ENCODE peak calls at places on chromosomes 6 and 20, in eight cellular contexts. X is NB4, F is A549, Z is bronchial epithelial cell, P is uterus, S is heart left ventricle, T is fibroblast of mammary gland, L is GM23338. J is an unnamed sample.

GRCh38 chr6:45946352-45946751 is 69.3 kb downstream of the CLIC5 start:
- DNase-seq in T (peak), S (peak), F (peak), X (peak), L (peak), P (peak), Z (no peak), J (no peak)

GRCh38 chr20:40677343-40677924 is 11.6 kb downstream of the MAFB start:
- DNase-seq in L (no peak), F (no peak), X (no peak), T (no peak), S (no peak), P (no peak), Z (no peak), J (no peak)

GRCh38 chr6:17281497-17282481 is 628 bp downstream of the RBM24 start:
- DNase-seq in F (no peak), T (no peak), Z (no peak), L (peak), P (peak), S (no peak), X (no peak), J (no peak)

GRCh38 chr20:18466574-18466893 is 296 bp downstream of the DZANK1 start:
- DNase-seq in L (no peak), T (no peak), X (no peak), S (no peak), F (no peak), Z (no peak), P (no peak), J (no peak)

GRCh38 chr6:118581489-118581959 is 33.4 kb downstream of the PLN start:
- DNase-seq in P (no peak), S (no peak), L (no peak), T (peak), F (no peak), Z (peak), X (peak), J (no peak)

GRCh38 chr6:75275067-75275466 is 9.5 kb downstream of the TMEM30A start:
- DNase-seq in F (peak), S (no peak), P (no peak), T (peak), X (no peak), Z (peak), L (no peak), J (no peak)

GRCh38 chr6:55617272-55617671 is 38.3 kb upstream of the HMGCLL1 start:
- DNase-seq in T (peak), L (peak), F (peak), P (no peak), X (peak), S (no peak), Z (peak), J (peak)

GRCh38 chr6:110325197-110325596 is 33.0 kb downstream of the METTL24 start:
- DNase-seq in L (no peak), S (no peak), F (no peak), T (peak), P (peak), X (no peak), Z (peak), J (peak)

GRCh38 chr20:49186535-49187329 is 1.4 kb downstream of the STAU1 start:
- DNase-seq in F (peak), X (peak), T (peak), L (peak), P (peak), Z (peak), S (peak), J (no peak)

GRCh38 chr6:53250761-53251672 is 97.7 kb downstream of the ELOVL5 start:
- DNase-seq in Z (peak), S (no peak), X (no peak), L (no peak), P (no peak), T (peak), F (no peak), J (no peak)

GRCh38 chr20:52972190-52972937 is at the start of gene TSHZ2:
- DNase-seq in F (peak), T (peak), P (peak), S (peak), X (no peak), L (no peak), Z (peak), J (no peak)

GRCh38 chr20:48465271-48465670 is 362.5 kb downstream of the PREX1 start:
- DNase-seq in L (no peak), F (no peak), S (no peak), P (no peak), T (no peak), X (no peak), Z (no peak), J (no peak)

GRCh38 chr6:110255356-110255755 is 75.1 kb downstream of the CDC40 start:
- DNase-seq in Z (peak), P (no peak), X (peak), L (peak), S (no peak), F (peak), T (peak), J (no peak)

GRCh38 chr6:113654396-113654795 is 202.7 kb upstream of the MARCKS start:
- DNase-seq in T (peak), Z (peak), P (no peak), F (peak), X (no peak), L (no peak), S (peak), J (no peak)

GRCh38 chr6:25369450-25370086 is 90.4 kb downstream of the CARMIL1 start:
- DNase-seq in X (no peak), F (no peak), L (peak), P (no peak), T (peak), S (no peak), Z (peak), J (peak)

GRCh38 chr6:70289299-70289698 is 13.6 kb downstream of the COL9A1 start:
- DNase-seq in P (no peak), F (peak), Z (no peak), X (peak), T (no peak), S (no peak), L (peak), J (no peak)

GRCh38 chr6:169263836-169264608 is 10.4 kb upstream of the THBS2 start:
- DNase-seq in T (peak), X (no peak), S (peak), Z (peak), P (no peak), L (no peak), F (no peak), J (peak)

GRCh38 chr6:115908906-115909559 is 151.7 kb downstream of the FRK start:
- DNase-seq in X (no peak), P (no peak), T (no peak), F (no peak), L (no peak), Z (no peak), S (no peak), J (no peak)

GRCh38 chr6:119289651-119290050 is 59.9 kb downstream of the MAN1A1 start:
- DNase-seq in S (no peak), L (no peak), P (no peak), F (no peak), T (no peak), Z (no peak), X (no peak), J (peak)

GRCh38 chr6:75402296-75402695 is 91.3 kb downstream of the FILIP1 start:
- DNase-seq in S (peak), F (no peak), Z (peak), L (no peak), T (peak), P (peak), X (no peak), J (no peak)

GRCh38 chr6:169824848-169825557 is 73.6 kb downstream of the ERMARD start:
- DNase-seq in T (no peak), S (no peak), Z (no peak), X (no peak), P (no peak), F (no peak), L (no peak), J (no peak)

GRCh38 chr20:40654876-40655275 is 34.2 kb downstream of the MAFB start:
- DNase-seq in P (no peak), L (no peak), T (peak), Z (no peak), X (no peak), F (no peak), S (peak), J (no peak)

GRCh38 chr20:9912858-9913434 is 74.1 kb upstream of the PAK5 start:
- DNase-seq in L (peak), T (peak), P (peak), X (peak), Z (peak), S (peak), F (peak), J (peak)

GRCh38 chr20:57610261-57610952 is 9.8 kb downstream of the ZBP1 start:
- DNase-seq in T (no peak), Z (no peak), X (no peak), P (no peak), S (no peak), L (no peak), F (no peak), J (no peak)

GRCh38 chr20:44142416-44142815 is 44.6 kb downstream of the JPH2 start:
- DNase-seq in F (no peak), T (peak), Z (no peak), L (no peak), X (peak), S (no peak), P (peak), J (no peak)

GRCh38 chr20:12984069-12984765 is 24.6 kb upstream of the SPTLC3 start:
- DNase-seq in P (no peak), F (no peak), Z (no peak), L (no peak), S (no peak), X (no peak), T (no peak), J (no peak)

GRCh38 chr6:84441456-84441855 is 214.0 kb upstream of the CEP162 start:
- DNase-seq in L (no peak), S (no peak), Z (no peak), X (no peak), T (peak), F (no peak), P (no peak), J (no peak)

DNA sequence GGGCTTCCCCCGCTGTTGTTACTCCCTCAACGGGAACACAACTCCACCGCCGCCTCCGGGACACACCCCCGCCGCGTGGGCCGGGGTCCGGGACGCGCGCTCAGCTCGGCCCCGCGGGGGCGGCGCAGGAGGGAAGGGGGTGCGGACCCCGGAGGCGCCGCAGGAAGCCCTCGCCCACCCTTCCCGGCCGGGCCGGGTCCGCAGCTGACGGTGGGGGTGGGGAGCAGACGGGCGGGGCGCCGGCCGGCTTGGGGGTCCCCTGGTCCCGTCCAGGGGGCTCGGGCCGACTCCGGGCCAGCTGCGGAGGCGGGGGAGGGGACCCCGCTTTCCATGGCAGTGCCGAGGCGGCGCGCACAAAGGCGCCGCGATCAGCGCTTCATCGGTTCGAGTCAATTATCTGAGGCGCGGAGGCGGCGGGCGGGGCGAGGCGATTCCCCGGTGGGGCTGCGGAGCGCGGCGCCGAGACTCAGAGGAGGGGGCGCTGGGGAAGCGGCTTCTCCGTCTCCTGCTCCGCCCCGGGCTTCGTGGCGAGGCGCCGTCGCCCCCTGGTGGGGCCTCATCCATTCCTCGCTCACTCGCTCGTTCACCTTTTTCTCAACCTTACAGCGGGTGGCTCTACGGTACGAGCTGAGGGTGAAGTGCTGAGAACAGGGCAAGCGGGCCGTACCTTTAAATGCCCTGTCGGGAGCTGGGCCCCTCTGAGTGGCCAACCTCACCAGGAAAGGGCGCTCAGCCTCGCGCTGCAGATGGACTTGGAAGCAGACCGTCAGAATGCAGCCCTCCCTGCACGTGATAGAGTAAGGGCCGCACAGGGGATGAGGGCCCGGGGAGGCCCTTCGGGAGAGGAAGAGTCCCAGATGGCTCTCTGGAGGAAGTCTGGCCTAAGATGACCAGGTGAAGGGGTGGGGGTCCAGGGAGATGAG is 40.0 kb downstream of the SLC52A3 start:
- DNase-seq in P (no peak), T (peak), F (peak), L (peak), S (peak), X (peak), Z (peak), J (no peak)
- TF ChIP-seq CTCF in P (peak), T (peak), F (peak), L (peak), S (peak), X (peak), Z (peak), J (peak)

GRCh38 chr6:95574811-95575210 is 2.5 kb upstream of the MANEA start:
- DNase-seq in P (no peak), X (peak), L (no peak), T (peak), F (no peak), S (no peak), Z (peak), J (no peak)
- H3K4me3 ChIP-seq in P (no peak), X (peak), L (peak), T (peak), F (no peak), S (no peak), Z (no peak), J (peak)

DNA sequence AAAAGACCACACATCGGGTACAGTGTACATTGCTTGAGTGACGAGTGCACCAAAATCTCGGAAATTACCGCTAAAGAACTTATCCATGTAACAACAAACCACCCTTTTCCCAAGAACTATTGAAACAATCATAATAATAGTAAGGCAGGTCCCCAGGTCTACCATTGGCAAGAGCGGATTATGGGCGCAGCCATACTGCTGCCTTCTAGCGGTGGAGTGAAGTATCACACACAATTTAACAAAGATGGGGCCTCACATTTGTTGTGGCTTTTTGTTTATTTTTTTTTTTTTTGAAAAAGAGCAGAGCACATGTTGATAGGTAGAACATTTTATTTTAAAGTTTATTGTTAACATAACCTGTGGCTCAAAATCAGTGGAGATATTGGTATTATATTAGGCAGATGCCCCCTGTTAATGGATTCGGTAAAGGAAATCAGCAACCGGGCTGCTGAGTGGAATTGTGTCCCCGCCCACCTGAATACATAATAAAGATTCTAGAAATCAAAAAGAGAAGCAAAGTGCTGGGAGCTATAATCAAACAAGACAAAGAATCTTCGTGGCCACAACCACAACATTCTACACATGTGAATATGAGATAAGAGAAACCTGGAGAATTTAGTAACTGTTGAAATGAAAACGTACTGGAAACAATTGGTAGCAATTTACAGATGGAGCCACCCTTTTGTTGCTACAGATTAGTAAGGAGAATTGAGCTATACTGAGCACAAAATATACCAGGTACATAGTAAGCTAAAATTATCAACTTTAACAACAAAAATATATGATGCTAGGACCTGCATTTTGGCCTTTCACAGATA is 94.2 kb upstream of the EXOC2 start:
- DNase-seq in T (peak), Z (no peak), L (peak), F (peak), X (peak), S (no peak), P (no peak), J (no peak)
- TF ChIP-seq CTCF in T (peak), Z (peak), L (peak), F (peak), X (peak), S (peak), P (peak), J (peak)

DNA sequence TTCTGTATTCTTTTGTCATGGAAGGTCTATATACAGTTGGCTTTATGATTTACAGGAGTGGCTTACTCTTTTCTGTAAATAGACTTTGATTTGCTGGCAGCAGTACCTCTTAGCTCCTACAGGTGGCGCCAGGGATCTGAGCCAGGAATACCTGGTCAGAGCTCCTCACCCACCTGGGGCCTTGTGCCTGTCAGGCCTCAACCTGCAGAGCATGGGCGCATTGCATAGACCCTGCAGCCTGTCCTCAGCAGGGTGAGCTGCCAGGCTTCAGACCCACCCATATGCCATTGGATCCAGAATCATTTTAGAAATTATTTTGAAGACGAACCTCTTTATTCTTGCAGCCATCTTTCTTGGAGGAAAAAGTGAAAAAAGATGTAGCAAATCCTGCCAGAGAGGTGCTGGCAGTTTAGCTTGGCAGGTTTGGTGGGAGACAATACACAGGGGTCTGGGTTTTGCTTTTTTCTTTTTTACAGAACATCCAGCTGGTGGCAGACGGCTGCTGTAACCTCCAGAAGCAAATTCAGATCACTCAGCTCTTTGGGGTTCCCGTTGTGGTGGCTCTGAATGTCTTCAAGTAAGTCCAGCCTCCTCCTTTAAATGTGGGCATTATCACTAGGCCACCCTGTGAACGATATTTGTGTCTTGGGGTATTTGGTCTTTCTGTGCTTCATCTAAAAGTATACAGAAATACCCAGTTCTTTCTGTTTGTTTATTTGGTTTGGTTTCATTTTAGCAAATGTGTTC is 149.1 kb downstream of the MTHFD1L start:
- DNase-seq in S (peak), F (peak), T (peak), X (peak), P (peak), L (peak), Z (peak), J (peak)
- H3K4me3 ChIP-seq in S (no peak), F (no peak), T (no peak), X (no peak), P (no peak), L (no peak), Z (no peak), J (no peak)

GRCh38 chr6:22145823-22146379 is 150.9 kb downstream of the PRL start:
- DNase-seq in X (peak), P (peak), F (peak), Z (peak), T (peak), S (peak), L (peak), J (no peak)
- TF ChIP-seq CTCF in X (no peak), P (peak), F (no peak), Z (no peak), T (peak), S (no peak), L (no peak), J (peak)

J was measured in LNCaP clone FGC.